ENCODE peak calls at places on chromosome 18, in ten cellular contexts. B is T-cell; A is CD8-positive, alpha-beta memory T cell; H is ureter; F is lower leg skin; C is adipocyte; S is HT1080; P is amygdala; O is NCI-H82; Z is WTC11. T is an unnamed sample.

GRCh38 chr18:52237551-52237950 is 102.4 kb upstream of the DCC start:
- DNase-seq in O (no peak), C (peak; percentile 45), F (no peak), S (peak; percentile 95), P (no peak), A (no peak), Z (no peak), H (no peak), B (no peak), T (no peak)

GRCh38 chr18:35526476-35527120 is 28.8 kb upstream of the INO80C start:
- DNase-seq in C (no peak), B (no peak), F (no peak), P (no peak), O (no peak), H (no peak), Z (no peak), S (no peak), A (no peak), T (peak; percentile 25)

GRCh38 chr18:32530947-32531651 is 60.4 kb upstream of the GAREM1 start:
- DNase-seq in H (no peak), P (no peak), S (peak; percentile 74), O (no peak), Z (no peak), A (no peak), C (peak; percentile 16), F (no peak), B (no peak), T (peak; percentile 98)

GRCh38 chr18:79778291-79778791 is 19.4 kb upstream of the KCNG2 start:
- DNase-seq in P (no peak), S (no peak), F (peak; percentile 82), A (no peak), C (no peak), O (no peak), H (no peak), B (no peak), Z (no peak), T (no peak)

GRCh38 chr18:58359226-58360019 is 269.5 kb downstream of the ALPK2 start:
- DNase-seq in F (no peak), O (no peak), Z (no peak), H (no peak), C (peak; percentile 37), B (no peak), S (peak; percentile 50), P (no peak), A (no peak), T (no peak)

GRCh38 chr18:12517142-12517541 is 109.4 kb downstream of the PRELID3A start:
- DNase-seq in P (no peak), S (no peak), O (no peak), F (no peak), H (no peak), Z (no peak), C (no peak), A (no peak), B (no peak), T (no peak)

GRCh38 chr18:12282436-12283039 is 25.5 kb upstream of the TUBB6 start:
- DNase-seq in O (no peak), F (no peak), H (no peak), Z (no peak), P (no peak), S (peak; percentile 82), C (peak; percentile 93), B (no peak), A (no peak), T (no peak)

GRCh38 chr18:10912790-10913560 is 236.4 kb downstream of the PIEZO2 start:
- DNase-seq in B (no peak), C (peak; percentile 75), P (no peak), O (no peak), H (no peak), S (peak; percentile 51), Z (no peak), F (no peak), A (no peak), T (no peak)

GRCh38 chr18:10042492-10042891 is 128.7 kb downstream of the VAPA start:
- DNase-seq in A (no peak), O (no peak), F (no peak), Z (no peak), C (no peak), B (no peak), S (no peak), H (no peak), P (no peak), T (no peak)

GRCh38 chr18:74284501-74285004 is 7.2 kb downstream of the CYB5A start:
- DNase-seq in O (no peak), S (no peak), P (no peak), H (no peak), F (peak; percentile 79), C (no peak), B (no peak), A (no peak), Z (no peak), T (no peak)

GRCh38 chr18:21444465-21445023 is 156.0 kb downstream of the ESCO1 start:
- DNase-seq in H (no peak), P (no peak), F (no peak), S (peak; percentile 52), Z (peak; percentile 47), C (peak; percentile 85), B (no peak), A (no peak), O (peak; percentile 73), T (peak; percentile 32)

GRCh38 chr18:457120-457519 is 43.4 kb downstream of the COLEC12 start:
- DNase-seq in C (peak; percentile 83), O (peak; percentile 97), F (no peak), B (no peak), H (no peak), Z (no peak), P (no peak), A (no peak), S (no peak), T (peak; percentile 78)

GRCh38 chr18:1505856-1506255 is 601.2 kb downstream of the ADCYAP1 start:
- DNase-seq in H (no peak), P (no peak), F (no peak), B (no peak), Z (no peak), O (no peak), A (no peak), S (no peak), C (no peak), T (no peak)

GRCh38 chr18:51724790-51725721 is 527.6 kb upstream of the MEX3C start:
- DNase-seq in O (no peak), C (no peak), S (peak; percentile 20), Z (no peak), F (no peak), P (no peak), H (no peak), B (no peak), A (no peak), T (peak; percentile 65)

GRCh38 chr18:3457261-3457724 is 7.3 kb downstream of the TGIF1 start:
- DNase-seq in Z (no peak), A (no peak), C (no peak), H (no peak), F (no peak), S (no peak), P (no peak), O (no peak), B (no peak), T (no peak)

GRCh38 chr18:67145586-67146292 is 370.8 kb downstream of the DSEL start:
- DNase-seq in Z (no peak), F (no peak), B (no peak), S (no peak), O (no peak), C (no peak), H (no peak), P (no peak), A (no peak), T (no peak)

GRCh38 chr18:41466436-41467160 is 488.4 kb upstream of the PIK3C3 start:
- DNase-seq in A (no peak), C (peak; percentile 34), Z (no peak), H (no peak), O (no peak), B (no peak), F (no peak), P (no peak), S (peak; percentile 72), T (no peak)

GRCh38 chr18:36302676-36303075 is 5.2 kb downstream of the FHOD3 start:
- DNase-seq in B (no peak), P (no peak), Z (no peak), S (no peak), H (no peak), F (no peak), O (peak; percentile 85), A (no peak), C (peak; percentile 39), T (no peak)

GRCh38 chr18:47772374-47773248 is 157.8 kb downstream of the SMAD2 start:
- DNase-seq in Z (peak; percentile 91), A (peak; percentile 41), P (no peak), B (peak; percentile 48), F (no peak), H (no peak), S (peak; percentile 64), C (peak; percentile 42), O (peak; percentile 82), T (peak; percentile 57)

GRCh38 chr18:904135-905090 is at the start of gene ADCYAP1:
- DNase-seq in O (peak; percentile 80), P (no peak), B (no peak), F (peak; percentile 46), H (no peak), S (no peak), Z (peak; percentile 68), C (peak; percentile 28), A (no peak), T (no peak)

T was measured in MV-4-11.